ENCODE peak calls at places on chromosomes 13 and 19, in six cellular contexts. U, V, O, C, Z and P are unnamed samples.
A peak's percentile ranks its signal among the peaks of the same experiment; 100 is the strongest.

GRCh38 chr13:59774511-59774911 is 389.2 kb downstream of the DIAPH3 start:
- DNase-seq in O (no peak), V (no peak), U (no peak), C (no peak), Z (peak; percentile 27), P (no peak)

GRCh38 chr19:30788105-30788765 is 416.1 kb downstream of the ZNF536 start:
- DNase-seq in V (no peak), C (no peak), Z (no peak), O (no peak), U (peak; percentile 3), P (no peak)

GRCh38 chr19:3179739-3180293 is 1.2 kb downstream of the S1PR4 start:
- DNase-seq in O (peak; percentile 52), V (peak; percentile 50), U (peak; percentile 47), Z (no peak), C (peak; percentile 36), P (peak; percentile 77)

GRCh38 chr13:20016649-20017364 is 58.3 kb downstream of the ZMYM2 start:
- DNase-seq in C (no peak), O (no peak), Z (no peak), U (peak; percentile 13), V (no peak), P (no peak)

GRCh38 chr19:43774103-43774939 is 6.5 kb downstream of the KCNN4 start:
- DNase-seq in U (peak; percentile 96), Z (no peak), C (no peak), V (no peak), O (no peak), P (no peak)

GRCh38 chr19:4488496-4488895 is 16.4 kb downstream of the HDGFL2 start:
- DNase-seq in O (no peak), U (peak; percentile 33), Z (no peak), V (no peak), C (no peak), P (no peak)

GRCh38 chr13:47420568-47420967 is 523.7 kb upstream of the HTR2A start:
- DNase-seq in U (no peak), O (no peak), Z (no peak), C (no peak), V (no peak), P (no peak)

GRCh38 chr13:110634558-110634957 is 19.2 kb downstream of the NAXD start:
- DNase-seq in Z (no peak), O (no peak), C (no peak), V (no peak), U (peak; percentile 46), P (peak; percentile 49)

GRCh38 chr19:55644842-55645511 is 1.5 kb downstream of the ZNF581 start:
- DNase-seq in C (no peak), V (no peak), U (no peak), Z (no peak), O (no peak), P (no peak)

GRCh38 chr19:709196-709964 is 645 bp downstream of the PALM start:
- DNase-seq in V (no peak), Z (no peak), C (no peak), O (no peak), U (peak; percentile 77), P (no peak)